ENCODE peak calls at places on chromosomes 11 and 22, in six cellular contexts. G is A549, S is caudate nucleus, R is H7, O is RPMI7951, X is EL. Z is an unnamed sample.

GRCh38 chr11:93444671-93445073 is 98.5 kb downstream of the SMCO4 start:
- DNase-seq in X (no peak), G (no peak), S (no peak), R (peak), O (peak), Z (no peak)

GRCh38 chr11:111307472-111308108 is 9.2 kb downstream of the POU2AF3 start:
- DNase-seq in O (no peak), X (no peak), R (no peak), G (no peak), S (no peak), Z (no peak)

GRCh38 chr22:38098410-38099249 is 11.9 kb downstream of the BAIAP2L2 start:
- DNase-seq in G (no peak), S (no peak), O (no peak), X (peak), R (peak), Z (no peak)

GRCh38 chr11:2541321-2541680 is 96.5 kb downstream of the KCNQ1 start:
- DNase-seq in X (no peak), S (no peak), G (no peak), R (no peak), O (no peak), Z (no peak)

GRCh38 chr11:115645631-115646271 is 141.5 kb upstream of the CADM1 start:
- DNase-seq in X (no peak), S (peak), G (no peak), R (peak), O (no peak), Z (no peak)

GRCh38 chr22:38056969-38057841 is at the start of gene PICK1:
- DNase-seq in R (peak), G (peak), O (peak), X (peak), S (peak), Z (peak)

GRCh38 chr11:102810943-102811528 is 13.1 kb upstream of the MMP1 start:
- DNase-seq in O (peak), X (peak), G (peak), S (no peak), R (peak), Z (peak)

GRCh38 chr11:76206327-76207081 is at the start of gene WNT11:
- DNase-seq in G (peak), X (peak), O (peak), S (no peak), R (peak), Z (peak)

GRCh38 chr11:2575611-2576051 is 124.2 kb downstream of the KCNQ1OT1 start:
- DNase-seq in G (no peak), S (no peak), R (no peak), X (no peak), O (no peak), Z (no peak)

GRCh38 chr11:111631666-111632039 is 29.4 kb downstream of the SIK2 start:
- DNase-seq in R (no peak), O (peak), X (peak), S (no peak), G (no peak), Z (peak)

GRCh38 chr22:25404556-25404922 is 159.9 kb upstream of the GRK3 start:
- DNase-seq in G (no peak), R (no peak), X (peak), S (no peak), O (no peak), Z (peak)

GRCh38 chr11:116724813-116725212 is 48.0 kb downstream of the BUD13 start:
- DNase-seq in X (no peak), G (no peak), O (no peak), R (no peak), S (no peak), Z (no peak)

GRCh38 chr22:22093743-22094142 is 111.2 kb upstream of the TOP3B start:
- DNase-seq in X (no peak), R (no peak), S (no peak), G (no peak), O (no peak), Z (no peak)

GRCh38 chr11:2914475-2915195 is 14.6 kb downstream of the PHLDA2 start:
- DNase-seq in O (peak), X (no peak), S (no peak), G (no peak), R (peak), Z (no peak)

GRCh38 chr11:33266418-33267215 is 9.4 kb downstream of the HIPK3 start:
- DNase-seq in X (peak), G (peak), S (no peak), R (no peak), O (peak), Z (no peak)

GRCh38 chr22:20591660-20592310 is 84.4 kb downstream of the MED15 start:
- DNase-seq in S (no peak), G (no peak), X (no peak), O (no peak), R (peak), Z (peak)

GRCh38 chr11:70073188-70073817 is 4.8 kb upstream of the ANO1 start:
- DNase-seq in R (peak), G (no peak), O (no peak), X (no peak), S (no peak), Z (no peak)

GRCh38 chr22:28783786-28784671 is 11.5 kb downstream of the CCDC117 start:
- DNase-seq in R (no peak), X (no peak), O (no peak), S (no peak), G (peak), Z (no peak)

GRCh38 chr11:2317354-2318050 is 15.7 kb downstream of the TSPAN32 start:
- DNase-seq in O (no peak), X (no peak), G (no peak), S (no peak), R (peak), Z (no peak)

GRCh38 chr22:20153945-20154344 is 3.1 kb upstream of the CCDC188 start:
- DNase-seq in S (no peak), X (no peak), R (peak), G (no peak), O (no peak), Z (peak)

GRCh38 chr11:60703374-60703773 is 4.0 kb downstream of the MS4A8 start:
- DNase-seq in X (no peak), R (no peak), G (no peak), S (no peak), O (no peak), Z (no peak)

GRCh38 chr11:118634435-118635236 is 27.2 kb downstream of the PHLDB1 start:
- DNase-seq in G (no peak), S (no peak), R (peak), O (no peak), X (no peak), Z (peak)

GRCh38 chr11:42407379-42407778 is 904.4 kb upstream of the API5 start:
- DNase-seq in O (no peak), G (no peak), X (no peak), S (peak), R (peak), Z (no peak)

GRCh38 chr11:92852203-92852602 is 117.2 kb upstream of the MTNR1B start:
- DNase-seq in X (no peak), G (no peak), S (no peak), O (no peak), R (no peak), Z (no peak)

GRCh38 chr22:45254789-45255261 is 14.1 kb upstream of the KIAA0930 start:
- DNase-seq in X (no peak), O (peak), R (no peak), G (no peak), S (no peak), Z (no peak)

GRCh38 chr11:134901955-134902707 is 490.1 kb upstream of the B3GAT1 start:
- DNase-seq in O (no peak), S (no peak), G (no peak), X (no peak), R (no peak), Z (no peak)

GRCh38 chr22:37631448-37632173 is 7.9 kb upstream of the SH3BP1 start:
- DNase-seq in S (no peak), O (no peak), G (no peak), R (peak), X (no peak), Z (no peak)

GRCh38 chr11:108664241-108664640 is 628 bp upstream of the DDX10 start:
- DNase-seq in O (no peak), R (no peak), G (no peak), X (no peak), S (no peak), Z (no peak)

GRCh38 chr22:47835726-47836125 is 1073.3 kb downstream of the TBC1D22A start:
- DNase-seq in S (no peak), X (peak), G (peak), O (peak), R (no peak), Z (peak)

GRCh38 chr11:45026835-45027234 is 76.2 kb upstream of the TP53I11 start:
- DNase-seq in G (no peak), R (no peak), O (no peak), S (no peak), X (no peak), Z (no peak)

GRCh38 chr11:61701298-61701993 is 21.3 kb downstream of the DAGLA start:
- DNase-seq in R (peak), X (peak), O (no peak), S (no peak), G (peak), Z (no peak)

GRCh38 chr11:86800956-86801264 is 568 bp downstream of the PRSS23 start:
- DNase-seq in R (no peak), O (no peak), G (no peak), X (peak), S (no peak), Z (no peak)